ENCODE peak calls at places on chromosomes 7 and 10, in eight cellular contexts. One of them, this sample, is unnamed.

GRCh38 chr10:95976295-95977229 is 66.8 kb upstream of the CCNJ start:
- DNase-seq in fibroblast of lung: no peak
- DNase-seq in stomach: no peak
- DNase-seq in fibroblast of pulmonary artery: no peak
- DNase-seq in A549: no peak
- DNase-seq in tibial nerve: no peak
- DNase-seq in suprapubic skin: no peak
- DNase-seq in choroid plexus epithelial cell: no peak
- DNase-seq in this sample: no peak

GRCh38 chr10:72692057-72692891 is at the start of gene MCU:
- DNase-seq in fibroblast of lung: peak
- DNase-seq in stomach: peak
- DNase-seq in fibroblast of pulmonary artery: peak
- DNase-seq in A549: peak
- DNase-seq in tibial nerve: peak
- DNase-seq in suprapubic skin: peak
- DNase-seq in choroid plexus epithelial cell: peak
- DNase-seq in this sample: peak

GRCh38 chr10:18325889-18326531 is 185.8 kb downstream of the CACNB2 start:
- DNase-seq in fibroblast of lung: peak
- DNase-seq in stomach: no peak
- DNase-seq in fibroblast of pulmonary artery: no peak
- DNase-seq in A549: no peak
- DNase-seq in tibial nerve: no peak
- DNase-seq in suprapubic skin: no peak
- DNase-seq in choroid plexus epithelial cell: peak
- DNase-seq in this sample: no peak

GRCh38 chr7:33109758-33110238 is 594 bp upstream of the RP9 start:
- DNase-seq in fibroblast of lung: no peak
- DNase-seq in stomach: no peak
- DNase-seq in fibroblast of pulmonary artery: no peak
- DNase-seq in A549: peak
- DNase-seq in tibial nerve: no peak
- DNase-seq in suprapubic skin: no peak
- DNase-seq in choroid plexus epithelial cell: peak
- DNase-seq in this sample: peak

GRCh38 chr7:13778967-13779366 is 210.5 kb downstream of the ETV1 start:
- DNase-seq in fibroblast of lung: peak
- DNase-seq in stomach: no peak
- DNase-seq in fibroblast of pulmonary artery: peak
- DNase-seq in A549: no peak
- DNase-seq in tibial nerve: no peak
- DNase-seq in suprapubic skin: no peak
- DNase-seq in choroid plexus epithelial cell: no peak
- DNase-seq in this sample: peak

GRCh38 chr10:77504870-77505257 is 132.7 kb downstream of the KCNMA1 start:
- DNase-seq in fibroblast of lung: peak
- DNase-seq in stomach: no peak
- DNase-seq in fibroblast of pulmonary artery: no peak
- DNase-seq in A549: peak
- DNase-seq in tibial nerve: no peak
- DNase-seq in suprapubic skin: no peak
- DNase-seq in choroid plexus epithelial cell: peak
- DNase-seq in this sample: peak

GRCh38 chr10:65358565-65358964 is 1567.3 kb upstream of the LRRTM3 start:
- DNase-seq in fibroblast of lung: peak
- DNase-seq in stomach: no peak
- DNase-seq in fibroblast of pulmonary artery: peak
- DNase-seq in A549: no peak
- DNase-seq in tibial nerve: no peak
- DNase-seq in suprapubic skin: no peak
- DNase-seq in choroid plexus epithelial cell: peak
- DNase-seq in this sample: no peak

GRCh38 chr7:33677556-33677955 is 227.8 kb upstream of the BMPER start:
- DNase-seq in fibroblast of lung: no peak
- DNase-seq in stomach: no peak
- DNase-seq in fibroblast of pulmonary artery: peak
- DNase-seq in A549: no peak
- DNase-seq in tibial nerve: no peak
- DNase-seq in suprapubic skin: no peak
- DNase-seq in choroid plexus epithelial cell: peak
- DNase-seq in this sample: peak

GRCh38 chr10:128047337-128047736 is 78.9 kb downstream of the MKI67 start:
- DNase-seq in fibroblast of lung: peak
- DNase-seq in stomach: peak
- DNase-seq in fibroblast of pulmonary artery: peak
- DNase-seq in A549: no peak
- DNase-seq in tibial nerve: peak
- DNase-seq in suprapubic skin: peak
- DNase-seq in choroid plexus epithelial cell: peak
- DNase-seq in this sample: no peak

GRCh38 chr7:98826811-98827231 is 43.0 kb downstream of the TMEM130 start:
- DNase-seq in fibroblast of lung: no peak
- DNase-seq in stomach: peak
- DNase-seq in fibroblast of pulmonary artery: no peak
- DNase-seq in A549: no peak
- DNase-seq in tibial nerve: no peak
- DNase-seq in suprapubic skin: no peak
- DNase-seq in choroid plexus epithelial cell: no peak
- DNase-seq in this sample: no peak

GRCh38 chr10:18104223-18104872 is 35.9 kb upstream of the CACNB2 start:
- DNase-seq in fibroblast of lung: peak
- DNase-seq in stomach: peak
- DNase-seq in fibroblast of pulmonary artery: peak
- DNase-seq in A549: peak
- DNase-seq in tibial nerve: peak
- DNase-seq in suprapubic skin: no peak
- DNase-seq in choroid plexus epithelial cell: peak
- DNase-seq in this sample: peak

GRCh38 chr7:139118234-139118802 is 8.8 kb upstream of the ZC3HAV1 start:
- DNase-seq in fibroblast of lung: peak
- DNase-seq in stomach: no peak
- DNase-seq in fibroblast of pulmonary artery: peak
- DNase-seq in A549: peak
- DNase-seq in tibial nerve: no peak
- DNase-seq in suprapubic skin: no peak
- DNase-seq in choroid plexus epithelial cell: peak
- DNase-seq in this sample: peak

GRCh38 chr10:91033536-91033935 is 112.6 kb upstream of the ANKRD1 start:
- DNase-seq in fibroblast of lung: peak
- DNase-seq in stomach: no peak
- DNase-seq in fibroblast of pulmonary artery: no peak
- DNase-seq in A549: no peak
- DNase-seq in tibial nerve: no peak
- DNase-seq in suprapubic skin: no peak
- DNase-seq in choroid plexus epithelial cell: no peak
- DNase-seq in this sample: no peak

GRCh38 chr7:111863269-111863668 is 301.0 kb upstream of the IMMP2L start:
- DNase-seq in fibroblast of lung: no peak
- DNase-seq in stomach: no peak
- DNase-seq in fibroblast of pulmonary artery: no peak
- DNase-seq in A549: no peak
- DNase-seq in tibial nerve: no peak
- DNase-seq in suprapubic skin: no peak
- DNase-seq in choroid plexus epithelial cell: no peak
- DNase-seq in this sample: no peak

GRCh38 chr7:74544706-74545469 is 91.2 kb downstream of the GTF2IRD1 start:
- DNase-seq in fibroblast of lung: peak
- DNase-seq in stomach: peak
- DNase-seq in fibroblast of pulmonary artery: peak
- DNase-seq in A549: peak
- DNase-seq in tibial nerve: no peak
- DNase-seq in suprapubic skin: no peak
- DNase-seq in choroid plexus epithelial cell: peak
- DNase-seq in this sample: peak

GRCh38 chr10:26969145-26969926 is 108.6 kb upstream of the ABI1 start:
- DNase-seq in fibroblast of lung: no peak
- DNase-seq in stomach: no peak
- DNase-seq in fibroblast of pulmonary artery: no peak
- DNase-seq in A549: no peak
- DNase-seq in tibial nerve: no peak
- DNase-seq in suprapubic skin: no peak
- DNase-seq in choroid plexus epithelial cell: no peak
- DNase-seq in this sample: no peak

GRCh38 chr10:111525696-111526095 is 448.9 kb downstream of the ADRA2A start:
- DNase-seq in fibroblast of lung: no peak
- DNase-seq in stomach: no peak
- DNase-seq in fibroblast of pulmonary artery: no peak
- DNase-seq in A549: no peak
- DNase-seq in tibial nerve: no peak
- DNase-seq in suprapubic skin: no peak
- DNase-seq in choroid plexus epithelial cell: no peak
- DNase-seq in this sample: no peak

GRCh38 chr7:101506531-101506930 is 122.6 kb downstream of the MYL10 start:
- DNase-seq in fibroblast of lung: no peak
- DNase-seq in stomach: no peak
- DNase-seq in fibroblast of pulmonary artery: no peak
- DNase-seq in A549: no peak
- DNase-seq in tibial nerve: no peak
- DNase-seq in suprapubic skin: no peak
- DNase-seq in choroid plexus epithelial cell: no peak
- DNase-seq in this sample: no peak

GRCh38 chr7:64035388-64035787 is 9.8 kb upstream of the ZNF727 start:
- DNase-seq in fibroblast of lung: no peak
- DNase-seq in stomach: no peak
- DNase-seq in fibroblast of pulmonary artery: no peak
- DNase-seq in A549: no peak
- DNase-seq in tibial nerve: no peak
- DNase-seq in suprapubic skin: no peak
- DNase-seq in choroid plexus epithelial cell: no peak
- DNase-seq in this sample: no peak

GRCh38 chr10:27625452-27626345 is 119.9 kb downstream of the MKX start:
- DNase-seq in fibroblast of lung: no peak
- DNase-seq in stomach: no peak
- DNase-seq in fibroblast of pulmonary artery: no peak
- DNase-seq in A549: no peak
- DNase-seq in tibial nerve: no peak
- DNase-seq in suprapubic skin: no peak
- DNase-seq in choroid plexus epithelial cell: no peak
- DNase-seq in this sample: peak

GRCh38 chr7:128783143-128783799 is 7.7 kb upstream of the OPN1SW start:
- DNase-seq in fibroblast of lung: peak
- DNase-seq in stomach: peak
- DNase-seq in fibroblast of pulmonary artery: peak
- DNase-seq in A549: peak
- DNase-seq in tibial nerve: peak
- DNase-seq in suprapubic skin: no peak
- DNase-seq in choroid plexus epithelial cell: peak
- DNase-seq in this sample: peak

GRCh38 chr10:75428434-75429158 is 2.8 kb upstream of the LRMDA start:
- DNase-seq in fibroblast of lung: peak
- DNase-seq in stomach: no peak
- DNase-seq in fibroblast of pulmonary artery: no peak
- DNase-seq in A549: peak
- DNase-seq in tibial nerve: no peak
- DNase-seq in suprapubic skin: no peak
- DNase-seq in choroid plexus epithelial cell: peak
- DNase-seq in this sample: no peak

GRCh38 chr7:110841840-110842579 is 248.9 kb upstream of the LRRN3 start:
- DNase-seq in fibroblast of lung: no peak
- DNase-seq in stomach: no peak
- DNase-seq in fibroblast of pulmonary artery: no peak
- DNase-seq in A549: no peak
- DNase-seq in tibial nerve: no peak
- DNase-seq in suprapubic skin: no peak
- DNase-seq in choroid plexus epithelial cell: no peak
- DNase-seq in this sample: peak

GRCh38 chr10:119667562-119668328 is 16.6 kb downstream of the BAG3 start:
- DNase-seq in fibroblast of lung: peak
- DNase-seq in stomach: peak
- DNase-seq in fibroblast of pulmonary artery: peak
- DNase-seq in A549: peak
- DNase-seq in tibial nerve: peak
- DNase-seq in suprapubic skin: no peak
- DNase-seq in choroid plexus epithelial cell: peak
- DNase-seq in this sample: peak

GRCh38 chr10:124088944-124089343 is 4.5 kb downstream of the CHST15 start:
- DNase-seq in fibroblast of lung: no peak
- DNase-seq in stomach: no peak
- DNase-seq in fibroblast of pulmonary artery: no peak
- DNase-seq in A549: no peak
- DNase-seq in tibial nerve: no peak
- DNase-seq in suprapubic skin: no peak
- DNase-seq in choroid plexus epithelial cell: no peak
- DNase-seq in this sample: no peak

GRCh38 chr7:24757799-24758275 is 573 bp upstream of the GSDME start:
- DNase-seq in fibroblast of lung: peak
- DNase-seq in stomach: no peak
- DNase-seq in fibroblast of pulmonary artery: peak
- DNase-seq in A549: peak
- DNase-seq in tibial nerve: no peak
- DNase-seq in suprapubic skin: no peak
- DNase-seq in choroid plexus epithelial cell: peak
- DNase-seq in this sample: peak
- TF ChIP-seq CTCF in fibroblast of lung: no peak
- TF ChIP-seq CTCF in stomach: no peak
- TF ChIP-seq CTCF in fibroblast of pulmonary artery: no peak
- TF ChIP-seq CTCF in A549: no peak
- TF ChIP-seq CTCF in tibial nerve: no peak
- TF ChIP-seq CTCF in suprapubic skin: no peak
- TF ChIP-seq CTCF in choroid plexus epithelial cell: no peak
- TF ChIP-seq CTCF in this sample: no peak

GRCh38 chr7:17234398-17235021 is 63.9 kb upstream of the AHR start:
- DNase-seq in fibroblast of lung: peak
- DNase-seq in stomach: no peak
- DNase-seq in fibroblast of pulmonary artery: peak
- DNase-seq in A549: peak
- DNase-seq in tibial nerve: no peak
- DNase-seq in suprapubic skin: no peak
- DNase-seq in choroid plexus epithelial cell: peak
- DNase-seq in this sample: peak
- H3K4me3 ChIP-seq in fibroblast of lung: no peak
- H3K4me3 ChIP-seq in stomach: no peak
- H3K4me3 ChIP-seq in fibroblast of pulmonary artery: no peak
- H3K4me3 ChIP-seq in A549: no peak
- H3K4me3 ChIP-seq in tibial nerve: no peak
- H3K4me3 ChIP-seq in suprapubic skin: no peak
- H3K4me3 ChIP-seq in choroid plexus epithelial cell: no peak
- H3K4me3 ChIP-seq in this sample: no peak

GRCh38 chr10:78772486-78772885 is 296.3 kb upstream of the ZMIZ1 start:
- DNase-seq in fibroblast of lung: no peak
- DNase-seq in stomach: no peak
- DNase-seq in fibroblast of pulmonary artery: no peak
- DNase-seq in A549: no peak
- DNase-seq in tibial nerve: no peak
- DNase-seq in suprapubic skin: peak
- DNase-seq in choroid plexus epithelial cell: no peak
- DNase-seq in this sample: no peak
- TF ChIP-seq CTCF in fibroblast of lung: no peak
- TF ChIP-seq CTCF in stomach: no peak
- TF ChIP-seq CTCF in fibroblast of pulmonary artery: no peak
- TF ChIP-seq CTCF in A549: no peak
- TF ChIP-seq CTCF in tibial nerve: no peak
- TF ChIP-seq CTCF in suprapubic skin: no peak
- TF ChIP-seq CTCF in choroid plexus epithelial cell: no peak
- TF ChIP-seq CTCF in this sample: no peak

GRCh38 chr7:106353944-106354343 is 69.2 kb upstream of the NAMPT start:
- DNase-seq in fibroblast of lung: no peak
- DNase-seq in stomach: no peak
- DNase-seq in fibroblast of pulmonary artery: no peak
- DNase-seq in A549: no peak
- DNase-seq in tibial nerve: no peak
- DNase-seq in suprapubic skin: no peak
- DNase-seq in choroid plexus epithelial cell: no peak
- DNase-seq in this sample: no peak

GRCh38 chr7:106354822-106355221 is 70.0 kb upstream of the NAMPT start:
- DNase-seq in fibroblast of lung: no peak
- DNase-seq in stomach: no peak
- DNase-seq in fibroblast of pulmonary artery: no peak
- DNase-seq in A549: no peak
- DNase-seq in tibial nerve: no peak
- DNase-seq in suprapubic skin: no peak
- DNase-seq in choroid plexus epithelial cell: no peak
- DNase-seq in this sample: no peak

GRCh38 chr7:106358103-106358663 is 73.4 kb upstream of the NAMPT start:
- DNase-seq in fibroblast of lung: peak
- DNase-seq in stomach: no peak
- DNase-seq in fibroblast of pulmonary artery: peak
- DNase-seq in A549: no peak
- DNase-seq in tibial nerve: no peak
- DNase-seq in suprapubic skin: no peak
- DNase-seq in choroid plexus epithelial cell: peak
- DNase-seq in this sample: peak
- H3K4me3 ChIP-seq in fibroblast of lung: no peak
- H3K4me3 ChIP-seq in stomach: no peak
- H3K4me3 ChIP-seq in fibroblast of pulmonary artery: no peak
- H3K4me3 ChIP-seq in A549: no peak
- H3K4me3 ChIP-seq in tibial nerve: no peak
- H3K4me3 ChIP-seq in suprapubic skin: no peak
- H3K4me3 ChIP-seq in choroid plexus epithelial cell: no peak
- H3K4me3 ChIP-seq in this sample: no peak

This sample was measured in foreskin fibroblast.